ENCODE peak calls at places on chromosomes 11 and 22, in ten cellular contexts. One of them, this sample, is unnamed.

GRCh38 chr11:26134481-26135355 is 197.2 kb upstream of the ANO3 start:
- DNase-seq in sigmoid colon: no peak
- DNase-seq in spleen: no peak
- DNase-seq in left lung: no peak
- DNase-seq in pancreas: no peak
- DNase-seq in K562: no peak
- DNase-seq in small intestine: peak; percentile 3
- DNase-seq in GM23338: peak; percentile 62
- DNase-seq in IMR-90: peak; percentile 38
- DNase-seq in AG04450: no peak
- DNase-seq in this sample: no peak

GRCh38 chr11:74134661-74135515 is 35.9 kb downstream of the C2CD3 start:
- DNase-seq in sigmoid colon: no peak
- DNase-seq in spleen: no peak
- DNase-seq in left lung: no peak
- DNase-seq in pancreas: no peak
- DNase-seq in K562: no peak
- DNase-seq in small intestine: no peak
- DNase-seq in GM23338: no peak
- DNase-seq in IMR-90: peak; percentile 32
- DNase-seq in AG04450: no peak
- DNase-seq in this sample: no peak

GRCh38 chr22:35587447-35587870 is 29.7 kb downstream of the MB start:
- DNase-seq in sigmoid colon: peak; percentile 86
- DNase-seq in spleen: no peak
- DNase-seq in left lung: peak; percentile 74
- DNase-seq in pancreas: peak; percentile 72
- DNase-seq in K562: no peak
- DNase-seq in small intestine: no peak
- DNase-seq in GM23338: no peak
- DNase-seq in IMR-90: no peak
- DNase-seq in AG04450: no peak
- DNase-seq in this sample: peak; percentile 80

GRCh38 chr11:122910775-122911174 is 28.2 kb downstream of the JHY start:
- DNase-seq in sigmoid colon: no peak
- DNase-seq in spleen: no peak
- DNase-seq in left lung: no peak
- DNase-seq in pancreas: no peak
- DNase-seq in K562: no peak
- DNase-seq in small intestine: peak; percentile 7
- DNase-seq in GM23338: peak; percentile 53
- DNase-seq in IMR-90: peak; percentile 38
- DNase-seq in AG04450: no peak
- DNase-seq in this sample: no peak

GRCh38 chr11:6298605-6299004 is 21.7 kb downstream of the CAVIN3 start:
- DNase-seq in sigmoid colon: no peak
- DNase-seq in spleen: no peak
- DNase-seq in left lung: no peak
- DNase-seq in pancreas: peak; percentile 79
- DNase-seq in K562: no peak
- DNase-seq in small intestine: peak; percentile 23
- DNase-seq in GM23338: peak; percentile 85
- DNase-seq in IMR-90: no peak
- DNase-seq in AG04450: no peak
- DNase-seq in this sample: no peak

GRCh38 chr22:29032014-29032475 is 29.6 kb downstream of the C22orf31 start:
- DNase-seq in sigmoid colon: no peak
- DNase-seq in spleen: no peak
- DNase-seq in left lung: no peak
- DNase-seq in pancreas: no peak
- DNase-seq in K562: no peak
- DNase-seq in small intestine: no peak
- DNase-seq in GM23338: peak; percentile 37
- DNase-seq in IMR-90: no peak
- DNase-seq in AG04450: no peak
- DNase-seq in this sample: no peak

GRCh38 chr11:57432017-57432590 is 5.2 kb upstream of the SLC43A3 start:
- DNase-seq in sigmoid colon: no peak
- DNase-seq in spleen: no peak
- DNase-seq in left lung: peak; percentile 34
- DNase-seq in pancreas: no peak
- DNase-seq in K562: no peak
- DNase-seq in small intestine: no peak
- DNase-seq in GM23338: no peak
- DNase-seq in IMR-90: no peak
- DNase-seq in AG04450: no peak
- DNase-seq in this sample: no peak

GRCh38 chr11:125100136-125100535 is 11.3 kb downstream of the TMEM218 start:
- DNase-seq in sigmoid colon: no peak
- DNase-seq in spleen: no peak
- DNase-seq in left lung: no peak
- DNase-seq in pancreas: no peak
- DNase-seq in K562: no peak
- DNase-seq in small intestine: no peak
- DNase-seq in GM23338: no peak
- DNase-seq in IMR-90: no peak
- DNase-seq in AG04450: no peak
- DNase-seq in this sample: no peak

GRCh38 chr11:32411937-32412615 is 23.3 kb downstream of the WT1 start:
- DNase-seq in sigmoid colon: no peak
- DNase-seq in spleen: no peak
- DNase-seq in left lung: no peak
- DNase-seq in pancreas: no peak
- DNase-seq in K562: no peak
- DNase-seq in small intestine: no peak
- DNase-seq in GM23338: no peak
- DNase-seq in IMR-90: no peak
- DNase-seq in AG04450: no peak
- DNase-seq in this sample: no peak

GRCh38 chr11:32414925-32415324 is 20.4 kb downstream of the WT1 start:
- DNase-seq in sigmoid colon: no peak
- DNase-seq in spleen: no peak
- DNase-seq in left lung: no peak
- DNase-seq in pancreas: no peak
- DNase-seq in K562: no peak
- DNase-seq in small intestine: no peak
- DNase-seq in GM23338: no peak
- DNase-seq in IMR-90: no peak
- DNase-seq in AG04450: no peak
- DNase-seq in this sample: no peak

GRCh38 chr11:32418836-32419235 is 16.5 kb downstream of the WT1 start:
- DNase-seq in sigmoid colon: no peak
- DNase-seq in spleen: no peak
- DNase-seq in left lung: no peak
- DNase-seq in pancreas: no peak
- DNase-seq in K562: no peak
- DNase-seq in small intestine: no peak
- DNase-seq in GM23338: no peak
- DNase-seq in IMR-90: no peak
- DNase-seq in AG04450: no peak
- DNase-seq in this sample: no peak

GRCh38 chr11:32420139-32420538 is 15.2 kb downstream of the WT1 start:
- DNase-seq in sigmoid colon: no peak
- DNase-seq in spleen: no peak
- DNase-seq in left lung: no peak
- DNase-seq in pancreas: no peak
- DNase-seq in K562: no peak
- DNase-seq in small intestine: no peak
- DNase-seq in GM23338: no peak
- DNase-seq in IMR-90: no peak
- DNase-seq in AG04450: no peak
- DNase-seq in this sample: no peak

DNA sequence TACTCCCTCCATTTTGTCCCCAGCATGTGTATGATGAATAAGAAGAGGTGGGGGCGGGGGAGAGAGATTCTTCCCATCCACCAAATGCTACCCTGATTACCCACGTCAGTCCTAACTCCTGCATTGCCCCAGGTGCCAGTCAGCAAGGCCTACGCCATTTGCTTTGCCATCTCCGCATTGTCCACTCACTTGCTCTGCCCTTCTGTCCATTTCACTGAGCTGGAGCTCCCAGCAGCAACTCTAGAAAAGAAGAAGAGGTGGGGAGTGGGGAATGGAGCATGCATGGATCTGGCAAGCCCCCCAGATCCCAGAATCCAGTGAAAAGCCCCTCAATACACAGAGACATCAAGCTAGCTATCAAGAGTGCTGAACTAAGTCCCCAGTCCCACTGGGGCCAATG is 19.0 kb downstream of the WT1 start:
- DNase-seq in sigmoid colon: no peak
- DNase-seq in spleen: no peak
- DNase-seq in left lung: no peak
- DNase-seq in pancreas: no peak
- DNase-seq in K562: no peak
- DNase-seq in small intestine: no peak
- DNase-seq in GM23338: no peak
- DNase-seq in IMR-90: no peak
- DNase-seq in AG04450: no peak
- DNase-seq in this sample: no peak
- H3K27ac ChIP-seq in sigmoid colon: no peak overlapping the region
- H3K27ac ChIP-seq in spleen: no peak overlapping the region
- H3K27ac ChIP-seq in left lung: no peak overlapping the region
- H3K27ac ChIP-seq in pancreas: no peak overlapping the region
- H3K27ac ChIP-seq in K562: no peak overlapping the region
- H3K27ac ChIP-seq in small intestine: no peak overlapping the region
- H3K27ac ChIP-seq in GM23338: no peak overlapping the region
- H3K27ac ChIP-seq in IMR-90: no peak overlapping the region
- H3K27ac ChIP-seq in AG04450: no peak overlapping the region
- H3K27ac ChIP-seq in this sample: no peak overlapping the region

DNA sequence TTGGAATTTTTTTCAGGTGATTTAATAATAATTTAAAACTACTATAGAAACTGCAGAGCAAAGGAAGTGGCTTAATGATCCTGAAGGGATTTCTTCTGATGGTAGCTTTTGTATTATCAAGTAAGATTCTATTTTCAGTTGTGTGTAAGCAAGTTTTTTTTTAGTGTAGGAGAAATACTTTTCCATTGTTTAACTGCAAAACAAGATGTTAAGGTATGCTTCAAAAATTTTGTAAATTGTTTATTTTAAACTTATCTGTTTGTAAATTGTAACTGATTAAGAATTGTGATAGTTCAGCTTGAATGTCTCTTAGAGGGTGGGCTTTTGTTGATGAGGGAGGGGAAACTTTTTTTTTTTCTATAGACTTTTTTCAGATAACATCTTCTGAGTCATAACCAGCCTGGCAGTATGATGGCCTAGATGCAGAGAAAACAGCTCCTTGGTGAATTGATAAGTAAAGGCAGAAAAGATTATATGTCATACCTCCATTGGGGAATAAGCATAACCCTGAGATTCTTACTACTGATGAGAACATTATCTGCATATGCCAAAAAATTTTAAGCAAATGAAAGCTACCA is 3.5 kb downstream of the MALAT1 start:
- DNase-seq in sigmoid colon: no peak
- DNase-seq in spleen: no peak
- DNase-seq in left lung: no peak
- DNase-seq in pancreas: no peak
- DNase-seq in K562: peak; percentile 22
- DNase-seq in small intestine: peak; percentile 52
- DNase-seq in GM23338: no peak
- DNase-seq in IMR-90: peak; percentile 61
- DNase-seq in AG04450: no peak
- DNase-seq in this sample: no peak
- H3K27ac ChIP-seq in sigmoid colon: peak overlapping the region; percentile 100
- H3K27ac ChIP-seq in spleen: peak overlapping the region; percentile 100
- H3K27ac ChIP-seq in left lung: peak overlapping the region; percentile 98
- H3K27ac ChIP-seq in pancreas: peak overlapping the region; percentile 99
- H3K27ac ChIP-seq in K562: peak overlapping the region; percentile 99
- H3K27ac ChIP-seq in small intestine: peak overlapping the region; percentile 96
- H3K27ac ChIP-seq in GM23338: peak overlapping the region; percentile 100
- H3K27ac ChIP-seq in IMR-90: no peak overlapping the region
- H3K27ac ChIP-seq in AG04450: no peak overlapping the region
- H3K27ac ChIP-seq in this sample: peak overlapping the region; percentile 99

GRCh38 chr11:128515766-128516466 is 71.4 kb downstream of the ETS1 start:
- DNase-seq in sigmoid colon: no peak
- DNase-seq in spleen: no peak
- DNase-seq in left lung: no peak
- DNase-seq in pancreas: no peak
- DNase-seq in K562: no peak
- DNase-seq in small intestine: no peak
- DNase-seq in GM23338: no peak
- DNase-seq in IMR-90: no peak
- DNase-seq in AG04450: no peak
- DNase-seq in this sample: no peak
- H3K27ac ChIP-seq in sigmoid colon: no peak overlapping the region
- H3K27ac ChIP-seq in spleen: peak overlapping the region; percentile 99
- H3K27ac ChIP-seq in left lung: peak overlapping the region; percentile 95
- H3K27ac ChIP-seq in pancreas: peak overlapping the region; percentile 33
- H3K27ac ChIP-seq in K562: no peak overlapping the region
- H3K27ac ChIP-seq in small intestine: peak overlapping the region; percentile 54
- H3K27ac ChIP-seq in GM23338: no peak overlapping the region
- H3K27ac ChIP-seq in IMR-90: no peak overlapping the region
- H3K27ac ChIP-seq in AG04450: no peak overlapping the region
- H3K27ac ChIP-seq in this sample: peak overlapping the region; percentile 53

GRCh38 chr11:76667271-76667818 is 3.2 kb downstream of the LRRC32 start:
- DNase-seq in sigmoid colon: peak; percentile 57
- DNase-seq in spleen: peak; percentile 64
- DNase-seq in left lung: peak; percentile 27
- DNase-seq in pancreas: peak; percentile 43
- DNase-seq in K562: no peak
- DNase-seq in small intestine: no peak
- DNase-seq in GM23338: no peak
- DNase-seq in IMR-90: no peak
- DNase-seq in AG04450: no peak
- DNase-seq in this sample: peak; percentile 25

GRCh38 chr11:76666408-76666807 is 4.1 kb downstream of the LRRC32 start:
- DNase-seq in sigmoid colon: peak; percentile 69
- DNase-seq in spleen: peak; percentile 89
- DNase-seq in left lung: peak; percentile 42
- DNase-seq in pancreas: peak; percentile 56
- DNase-seq in K562: no peak
- DNase-seq in small intestine: no peak
- DNase-seq in GM23338: peak; percentile 30
- DNase-seq in IMR-90: peak; percentile 46
- DNase-seq in AG04450: no peak
- DNase-seq in this sample: peak; percentile 47

GRCh38 chr11:76667856-76668255 is 2.7 kb downstream of the LRRC32 start:
- DNase-seq in sigmoid colon: peak; percentile 33
- DNase-seq in spleen: peak; percentile 60
- DNase-seq in left lung: peak; percentile 22
- DNase-seq in pancreas: peak; percentile 30
- DNase-seq in K562: no peak
- DNase-seq in small intestine: no peak
- DNase-seq in GM23338: no peak
- DNase-seq in IMR-90: no peak
- DNase-seq in AG04450: no peak
- DNase-seq in this sample: no peak

GRCh38 chr11:76665921-76666351 is 4.6 kb downstream of the LRRC32 start:
- DNase-seq in sigmoid colon: peak; percentile 54
- DNase-seq in spleen: peak; percentile 67
- DNase-seq in left lung: peak; percentile 19
- DNase-seq in pancreas: no peak
- DNase-seq in K562: no peak
- DNase-seq in small intestine: no peak
- DNase-seq in GM23338: no peak
- DNase-seq in IMR-90: no peak
- DNase-seq in AG04450: no peak
- DNase-seq in this sample: peak; percentile 26

DNA sequence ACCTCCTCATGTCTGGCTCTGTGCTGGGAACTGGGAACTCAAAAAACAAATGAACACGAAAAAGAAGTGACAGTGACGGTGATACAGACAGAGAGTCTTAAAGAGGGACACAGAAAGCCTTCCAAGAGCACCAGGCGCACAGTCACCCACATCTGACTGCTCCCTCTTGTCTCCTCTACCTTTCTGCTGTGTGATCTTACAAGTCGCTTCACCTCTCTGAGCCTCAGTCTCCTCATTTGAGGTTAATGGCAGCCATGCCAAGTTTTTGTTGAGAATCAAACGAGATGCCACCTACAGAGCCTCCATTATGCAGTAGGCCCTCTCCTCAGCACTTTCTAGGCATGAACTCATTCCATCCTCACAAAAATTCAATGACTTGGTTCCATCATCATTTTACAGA is 3.7 kb downstream of the LRRC32 start:
- DNase-seq in sigmoid colon: peak; percentile 22
- DNase-seq in spleen: no peak
- DNase-seq in left lung: no peak
- DNase-seq in pancreas: no peak
- DNase-seq in K562: no peak
- DNase-seq in small intestine: no peak
- DNase-seq in GM23338: no peak
- DNase-seq in IMR-90: no peak
- DNase-seq in AG04450: no peak
- DNase-seq in this sample: no peak
- H3K27ac ChIP-seq in sigmoid colon: peak overlapping the region; percentile 18
- H3K27ac ChIP-seq in spleen: peak overlapping the region; percentile 79
- H3K27ac ChIP-seq in left lung: peak overlapping the region; percentile 26
- H3K27ac ChIP-seq in pancreas: no peak overlapping the region
- H3K27ac ChIP-seq in K562: no peak overlapping the region
- H3K27ac ChIP-seq in small intestine: no peak overlapping the region
- H3K27ac ChIP-seq in GM23338: no peak overlapping the region
- H3K27ac ChIP-seq in IMR-90: no peak overlapping the region
- H3K27ac ChIP-seq in AG04450: no peak overlapping the region
- H3K27ac ChIP-seq in this sample: peak overlapping the region; percentile 56